ENCODE peak calls at places on chromosome 1, in nine cellular contexts. One of them, this sample, is unnamed.

GRCh38 chr1:79259390-79260336 is 253.1 kb upstream of the ADGRL4 start:
- DNase-seq in CD4-positive, alpha-beta T cell: no peak
- DNase-seq in DMS153: peak
- DNase-seq in HCEC 1CT: peak
- DNase-seq in ACHN: peak
- DNase-seq in putamen: no peak
- DNase-seq in stimulated activated CD8-positive, alpha-beta memory T cell treated with anti-CD3 and anti-CD28 coated beads, Interleukin-7, amount 100 ng/mL, for 1 hour: no peak
- DNase-seq in NCI-H2107: no peak
- DNase-seq in substantia nigra: no peak
- DNase-seq in this sample: no peak

GRCh38 chr1:9846611-9847171 is 22.9 kb upstream of the CLSTN1 start:
- DNase-seq in CD4-positive, alpha-beta T cell: no peak
- DNase-seq in DMS153: no peak
- DNase-seq in HCEC 1CT: no peak
- DNase-seq in ACHN: no peak
- DNase-seq in putamen: no peak
- DNase-seq in stimulated activated CD8-positive, alpha-beta memory T cell treated with anti-CD3 and anti-CD28 coated beads, Interleukin-7, amount 100 ng/mL, for 1 hour: no peak
- DNase-seq in NCI-H2107: no peak
- DNase-seq in substantia nigra: no peak
- DNase-seq in this sample: no peak

GRCh38 chr1:43227138-43227836 is 42.5 kb upstream of the TMEM125 start:
- DNase-seq in CD4-positive, alpha-beta T cell: peak
- DNase-seq in DMS153: peak
- DNase-seq in HCEC 1CT: peak
- DNase-seq in ACHN: peak
- DNase-seq in putamen: peak
- DNase-seq in stimulated activated CD8-positive, alpha-beta memory T cell treated with anti-CD3 and anti-CD28 coated beads, Interleukin-7, amount 100 ng/mL, for 1 hour: peak
- DNase-seq in NCI-H2107: peak
- DNase-seq in substantia nigra: peak
- DNase-seq in this sample: peak

GRCh38 chr1:175788586-175789252 is 45.3 kb upstream of the TNR start:
- DNase-seq in CD4-positive, alpha-beta T cell: no peak
- DNase-seq in DMS153: no peak
- DNase-seq in HCEC 1CT: no peak
- DNase-seq in ACHN: no peak
- DNase-seq in putamen: peak
- DNase-seq in stimulated activated CD8-positive, alpha-beta memory T cell treated with anti-CD3 and anti-CD28 coated beads, Interleukin-7, amount 100 ng/mL, for 1 hour: no peak
- DNase-seq in NCI-H2107: no peak
- DNase-seq in substantia nigra: no peak
- DNase-seq in this sample: no peak

GRCh38 chr1:106773206-106773605 is 283.3 kb upstream of the PRMT6 start:
- DNase-seq in CD4-positive, alpha-beta T cell: no peak
- DNase-seq in DMS153: no peak
- DNase-seq in HCEC 1CT: no peak
- DNase-seq in ACHN: no peak
- DNase-seq in putamen: no peak
- DNase-seq in stimulated activated CD8-positive, alpha-beta memory T cell treated with anti-CD3 and anti-CD28 coated beads, Interleukin-7, amount 100 ng/mL, for 1 hour: no peak
- DNase-seq in NCI-H2107: no peak
- DNase-seq in substantia nigra: no peak
- DNase-seq in this sample: no peak

GRCh38 chr1:93395195-93395594 is 49.5 kb downstream of the DR1 start:
- DNase-seq in CD4-positive, alpha-beta T cell: no peak
- DNase-seq in DMS153: no peak
- DNase-seq in HCEC 1CT: peak
- DNase-seq in ACHN: no peak
- DNase-seq in putamen: no peak
- DNase-seq in stimulated activated CD8-positive, alpha-beta memory T cell treated with anti-CD3 and anti-CD28 coated beads, Interleukin-7, amount 100 ng/mL, for 1 hour: no peak
- DNase-seq in NCI-H2107: no peak
- DNase-seq in substantia nigra: no peak
- DNase-seq in this sample: no peak

GRCh38 chr1:22710688-22711024 is at the start of gene EPHB2:
- DNase-seq in CD4-positive, alpha-beta T cell: no peak
- DNase-seq in DMS153: no peak
- DNase-seq in HCEC 1CT: peak
- DNase-seq in ACHN: peak
- DNase-seq in putamen: peak
- DNase-seq in stimulated activated CD8-positive, alpha-beta memory T cell treated with anti-CD3 and anti-CD28 coated beads, Interleukin-7, amount 100 ng/mL, for 1 hour: no peak
- DNase-seq in NCI-H2107: no peak
- DNase-seq in substantia nigra: no peak
- DNase-seq in this sample: peak

GRCh38 chr1:77382361-77382760 is 100.5 kb downstream of the AK5 start:
- DNase-seq in CD4-positive, alpha-beta T cell: no peak
- DNase-seq in DMS153: no peak
- DNase-seq in HCEC 1CT: peak
- DNase-seq in ACHN: peak
- DNase-seq in putamen: no peak
- DNase-seq in stimulated activated CD8-positive, alpha-beta memory T cell treated with anti-CD3 and anti-CD28 coated beads, Interleukin-7, amount 100 ng/mL, for 1 hour: no peak
- DNase-seq in NCI-H2107: no peak
- DNase-seq in substantia nigra: no peak
- DNase-seq in this sample: no peak

GRCh38 chr1:187051618-187052232 is 223.0 kb downstream of the PLA2G4A start:
- DNase-seq in CD4-positive, alpha-beta T cell: no peak
- DNase-seq in DMS153: peak
- DNase-seq in HCEC 1CT: peak
- DNase-seq in ACHN: peak
- DNase-seq in putamen: peak
- DNase-seq in stimulated activated CD8-positive, alpha-beta memory T cell treated with anti-CD3 and anti-CD28 coated beads, Interleukin-7, amount 100 ng/mL, for 1 hour: no peak
- DNase-seq in NCI-H2107: no peak
- DNase-seq in substantia nigra: no peak
- DNase-seq in this sample: peak

GRCh38 chr1:206909167-206909882 is 12.1 kb downstream of the IL24 start:
- DNase-seq in CD4-positive, alpha-beta T cell: peak
- DNase-seq in DMS153: peak
- DNase-seq in HCEC 1CT: no peak
- DNase-seq in ACHN: peak
- DNase-seq in putamen: no peak
- DNase-seq in stimulated activated CD8-positive, alpha-beta memory T cell treated with anti-CD3 and anti-CD28 coated beads, Interleukin-7, amount 100 ng/mL, for 1 hour: no peak
- DNase-seq in NCI-H2107: peak
- DNase-seq in substantia nigra: no peak
- DNase-seq in this sample: peak

GRCh38 chr1:67970088-67970487 is 80.3 kb downstream of the DIRAS3 start:
- DNase-seq in CD4-positive, alpha-beta T cell: no peak
- DNase-seq in DMS153: no peak
- DNase-seq in HCEC 1CT: peak
- DNase-seq in ACHN: peak
- DNase-seq in putamen: no peak
- DNase-seq in stimulated activated CD8-positive, alpha-beta memory T cell treated with anti-CD3 and anti-CD28 coated beads, Interleukin-7, amount 100 ng/mL, for 1 hour: no peak
- DNase-seq in NCI-H2107: no peak
- DNase-seq in substantia nigra: no peak
- DNase-seq in this sample: no peak

GRCh38 chr1:5393146-5393545 is 599.1 kb downstream of the NPHP4 start:
- DNase-seq in CD4-positive, alpha-beta T cell: no peak
- DNase-seq in DMS153: no peak
- DNase-seq in HCEC 1CT: no peak
- DNase-seq in ACHN: no peak
- DNase-seq in putamen: no peak
- DNase-seq in stimulated activated CD8-positive, alpha-beta memory T cell treated with anti-CD3 and anti-CD28 coated beads, Interleukin-7, amount 100 ng/mL, for 1 hour: no peak
- DNase-seq in NCI-H2107: no peak
- DNase-seq in substantia nigra: no peak
- DNase-seq in this sample: no peak

GRCh38 chr1:54442185-54442584 is 36.0 kb upstream of the SSBP3 start:
- DNase-seq in CD4-positive, alpha-beta T cell: no peak
- DNase-seq in DMS153: no peak
- DNase-seq in HCEC 1CT: no peak
- DNase-seq in ACHN: no peak
- DNase-seq in putamen: no peak
- DNase-seq in stimulated activated CD8-positive, alpha-beta memory T cell treated with anti-CD3 and anti-CD28 coated beads, Interleukin-7, amount 100 ng/mL, for 1 hour: no peak
- DNase-seq in NCI-H2107: no peak
- DNase-seq in substantia nigra: no peak
- DNase-seq in this sample: no peak

GRCh38 chr1:222769968-222770620 is 33.1 kb downstream of the FAM177B start:
- DNase-seq in CD4-positive, alpha-beta T cell: no peak
- DNase-seq in DMS153: no peak
- DNase-seq in HCEC 1CT: no peak
- DNase-seq in ACHN: no peak
- DNase-seq in putamen: no peak
- DNase-seq in stimulated activated CD8-positive, alpha-beta memory T cell treated with anti-CD3 and anti-CD28 coated beads, Interleukin-7, amount 100 ng/mL, for 1 hour: no peak
- DNase-seq in NCI-H2107: no peak
- DNase-seq in substantia nigra: no peak
- DNase-seq in this sample: no peak